ENCODE peak calls at places on chromosomes 3 and 15, in ten cellular contexts. S is T-helper 17 cell; A is RWPE2; Z is HCT116; L is SW 1271; C is posterior cingulate gyrus; W is fibroblast of the aortic adventitia; D is HFFc6; P is stimulated activated naive CD8-positive, alpha-beta T cell treated with anti-CD3 and anti-CD28 coated beads, Interleukin-15, Interleukin-2, amounts not matched to agents 100 U/mL and 50 U/mL, for 24 hours; R is breast epithelium. V is an unnamed sample.

GRCh38 chr3:60756231-60756630 is 495.0 kb downstream of the FHIT start:
- DNase-seq in W (no peak), R (no peak), A (no peak), Z (no peak), S (no peak), P (no peak), D (peak; percentile 68), L (no peak), C (no peak), V (no peak)

GRCh38 chr15:42085721-42086120 is 8.6 kb downstream of the PLA2G4D start:
- DNase-seq in A (no peak), Z (no peak), S (no peak), C (no peak), R (no peak), D (no peak), L (no peak), W (no peak), P (no peak), V (no peak)

GRCh38 chr3:122005033-122005565 is 16.9 kb downstream of the ILDR1 start:
- DNase-seq in A (no peak), D (no peak), C (no peak), S (no peak), R (no peak), L (no peak), W (no peak), P (peak; percentile 26), Z (no peak), V (no peak)

GRCh38 chr3:38588276-38588971 is 61.1 kb downstream of the SCN5A start:
- DNase-seq in W (no peak), A (peak; percentile 34), C (no peak), Z (no peak), L (no peak), S (no peak), D (no peak), R (no peak), P (no peak), V (no peak)

GRCh38 chr15:63480441-63480821 is 24.0 kb upstream of the USP3 start:
- DNase-seq in C (no peak), R (no peak), L (no peak), Z (no peak), P (no peak), W (no peak), A (no peak), D (no peak), S (no peak), V (no peak)

GRCh38 chr3:134749802-134750553 is 45.1 kb upstream of the EPHB1 start:
- DNase-seq in L (no peak), R (no peak), P (no peak), W (no peak), A (no peak), S (no peak), D (no peak), C (no peak), Z (no peak), V (no peak)

GRCh38 chr3:34011171-34012101 is 213.0 kb downstream of the PDCD6IP start:
- DNase-seq in L (no peak), R (no peak), S (no peak), A (no peak), C (no peak), D (peak; percentile 13), W (no peak), P (no peak), Z (peak; percentile 8), V (peak; percentile 22)

GRCh38 chr3:71035314-71035713 is 548.2 kb downstream of the FOXP1 start:
- DNase-seq in C (no peak), R (no peak), L (no peak), S (no peak), Z (no peak), P (no peak), W (peak; percentile 51), A (no peak), D (peak; percentile 68), V (no peak)

GRCh38 chr3:132034486-132035464 is at the start of gene CPNE4:
- DNase-seq in A (peak; percentile 68), R (peak; percentile 45), S (peak; percentile 26), L (no peak), Z (peak; percentile 33), P (peak; percentile 80), W (peak; percentile 65), C (peak; percentile 87), D (peak; percentile 63), V (peak; percentile 81)

GRCh38 chr3:184786271-184787010 is 25.5 kb upstream of the VPS8 start:
- DNase-seq in R (peak; percentile 71), L (no peak), S (no peak), P (peak; percentile 30), D (peak; percentile 92), A (no peak), C (peak; percentile 18), Z (no peak), W (peak; percentile 90), V (no peak)

GRCh38 chr3:71703796-71704195 is 21.4 kb downstream of the EIF4E3 start:
- DNase-seq in W (no peak), P (no peak), A (no peak), R (no peak), C (no peak), S (no peak), D (no peak), L (no peak), Z (no peak), V (no peak)

GRCh38 chr3:96007650-96008195 is 806.7 kb upstream of the EPHA6 start:
- DNase-seq in L (no peak), W (no peak), A (no peak), C (no peak), R (no peak), Z (no peak), D (no peak), S (no peak), P (no peak), V (no peak)